ENCODE peak calls at places on chromosomes 2 and 18, in ten cellular contexts. Y, H, V, E, L, M, O, U, J and C are unnamed samples.

GRCh38 chr2:54522624-54523281 is 66.6 kb downstream of the SPTBN1 start:
- DNase-seq in Y (no peak), H (no peak), V (peak; percentile 34), E (peak; percentile 89), L (peak; percentile 68), M (peak; percentile 71), O (no peak), U (peak; percentile 66), J (peak; percentile 64), C (peak; percentile 51)

GRCh38 chr2:74881176-74881575 is 47.2 kb downstream of the HK2 start:
- DNase-seq in Y (no peak), H (no peak), V (no peak), E (no peak), L (no peak), M (no peak), O (no peak), U (no peak), J (no peak), C (no peak)

GRCh38 chr2:191270303-191271178 is 25.3 kb downstream of the MYO1B start:
- DNase-seq in Y (no peak), H (no peak), V (no peak), E (no peak), L (no peak), M (no peak), O (no peak), U (no peak), J (no peak), C (no peak)

GRCh38 chr2:241279828-241280227 is 35.6 kb downstream of the HDLBP start:
- DNase-seq in Y (no peak), H (no peak), V (no peak), E (no peak), L (no peak), M (no peak), O (no peak), U (no peak), J (no peak), C (no peak)

GRCh38 chr2:233075966-233076339 is 15.8 kb downstream of the INPP5D start:
- DNase-seq in Y (no peak), H (no peak), V (no peak), E (peak; percentile 93), L (peak; percentile 71), M (peak; percentile 57), O (no peak), U (no peak), J (no peak), C (no peak)

GRCh38 chr2:105644174-105644980 is 100.3 kb upstream of the NCK2 start:
- DNase-seq in Y (no peak), H (no peak), V (peak; percentile 49), E (no peak), L (no peak), M (no peak), O (no peak), U (no peak), J (no peak), C (no peak)

GRCh38 chr2:147449323-147450080 is 395.3 kb upstream of the ACVR2A start:
- DNase-seq in Y (no peak), H (no peak), V (no peak), E (peak; percentile 29), L (no peak), M (no peak), O (no peak), U (no peak), J (no peak), C (no peak)

GRCh38 chr2:179917272-179917671 is 55.9 kb upstream of the ZNF385B start:
- DNase-seq in Y (no peak), H (no peak), V (peak; percentile 55), E (no peak), L (no peak), M (no peak), O (no peak), U (no peak), J (no peak), C (peak; percentile 44)

GRCh38 chr2:12929806-12930205 is 213.1 kb downstream of the TRIB2 start:
- DNase-seq in Y (no peak), H (no peak), V (no peak), E (no peak), L (no peak), M (no peak), O (no peak), U (no peak), J (no peak), C (no peak)

GRCh38 chr2:196592912-196593881 is 46.3 kb upstream of the CCDC150 start:
- DNase-seq in Y (peak; percentile 67), H (peak; percentile 52), V (peak; percentile 79), E (no peak), L (peak; percentile 50), M (no peak), O (no peak), U (no peak), J (peak; percentile 69), C (no peak)

GRCh38 chr18:54150226-54150625 is 74.2 kb downstream of the MBD2 start:
- DNase-seq in Y (no peak), H (no peak), V (no peak), E (no peak), L (no peak), M (no peak), O (no peak), U (no peak), J (no peak), C (no peak)

GRCh38 chr2:179900655-179901054 is 39.2 kb upstream of the ZNF385B start:
- DNase-seq in Y (no peak), H (no peak), V (no peak), E (no peak), L (no peak), M (no peak), O (no peak), U (no peak), J (no peak), C (no peak)

GRCh38 chr2:111168528-111168929 is 47.8 kb downstream of the BCL2L11 start:
- DNase-seq in Y (no peak), H (no peak), V (peak; percentile 87), E (peak; percentile 73), L (no peak), M (peak; percentile 85), O (no peak), U (no peak), J (no peak), C (peak; percentile 62)

GRCh38 chr2:43960921-43961320 is 34.9 kb downstream of the LRPPRC start:
- DNase-seq in Y (no peak), H (no peak), V (no peak), E (no peak), L (no peak), M (no peak), O (no peak), U (no peak), J (no peak), C (no peak)

GRCh38 chr18:63317982-63318881 is 1.3 kb downstream of the BCL2 start:
- DNase-seq in Y (peak; percentile 39), H (peak; percentile 36), V (peak; percentile 26), E (peak; percentile 93), L (peak; percentile 82), M (peak; percentile 94), O (peak; percentile 90), U (peak; percentile 60), J (no peak), C (no peak)

GRCh38 chr2:105744909-105745853 is at the start of gene NCK2:
- DNase-seq in Y (no peak), H (no peak), V (peak; percentile 71), E (no peak), L (peak; percentile 63), M (no peak), O (no peak), U (peak; percentile 22), J (peak; percentile 42), C (no peak)

GRCh38 chr2:160207271-160207670 is 7.2 kb upstream of the ITGB6 start:
- DNase-seq in Y (no peak), H (no peak), V (no peak), E (no peak), L (no peak), M (no peak), O (no peak), U (no peak), J (no peak), C (peak; percentile 67)

GRCh38 chr18:11553098-11553940 is 56.1 kb upstream of the SLC35G4 start:
- DNase-seq in Y (no peak), H (no peak), V (peak; percentile 76), E (peak; percentile 85), L (peak; percentile 52), M (no peak), O (no peak), U (no peak), J (peak; percentile 51), C (peak; percentile 6)

GRCh38 chr2:86746903-86747302 is 26.8 kb downstream of the RMND5A start:
- DNase-seq in Y (no peak), H (no peak), V (no peak), E (no peak), L (no peak), M (no peak), O (no peak), U (no peak), J (no peak), C (no peak)

GRCh38 chr2:9364373-9364772 is 59.0 kb downstream of the ITGB1BP1 start:
- DNase-seq in Y (no peak), H (no peak), V (no peak), E (no peak), L (no peak), M (no peak), O (no peak), U (no peak), J (no peak), C (no peak)

GRCh38 chr2:205771063-205771462 is 88.8 kb downstream of the NRP2 start:
- DNase-seq in Y (no peak), H (no peak), V (no peak), E (no peak), L (no peak), M (no peak), O (no peak), U (no peak), J (no peak), C (peak; percentile 57)

GRCh38 chr2:19287324-19287723 is 71.1 kb downstream of the OSR1 start:
- DNase-seq in Y (no peak), H (no peak), V (no peak), E (peak; percentile 16), L (no peak), M (no peak), O (no peak), U (no peak), J (no peak), C (peak; percentile 57)

GRCh38 chr2:8494589-8494988 is 187.3 kb upstream of the ID2 start:
- DNase-seq in Y (no peak), H (no peak), V (no peak), E (no peak), L (no peak), M (no peak), O (peak; percentile 62), U (no peak), J (no peak), C (no peak)

GRCh38 chr2:174614261-174614660 is 16.7 kb upstream of the WIPF1 start:
- DNase-seq in Y (no peak), H (no peak), V (peak; percentile 65), E (no peak), L (no peak), M (no peak), O (no peak), U (no peak), J (no peak), C (no peak)

GRCh38 chr2:223204537-223204936 is 152.5 kb downstream of the KCNE4 start:
- DNase-seq in Y (no peak), H (no peak), V (no peak), E (no peak), L (no peak), M (no peak), O (no peak), U (no peak), J (no peak), C (no peak)

GRCh38 chr2:232789067-232789466 is 12.7 kb upstream of the KCNJ13 start:
- DNase-seq in Y (no peak), H (no peak), V (no peak), E (no peak), L (no peak), M (no peak), O (no peak), U (no peak), J (peak; percentile 9), C (no peak)

GRCh38 chr2:66014450-66014849 is 420.5 kb upstream of the MEIS1 start:
- DNase-seq in Y (no peak), H (no peak), V (no peak), E (no peak), L (no peak), M (no peak), O (no peak), U (no peak), J (no peak), C (no peak)

GRCh38 chr18:51614967-51615571 is 417.6 kb upstream of the MEX3C start:
- DNase-seq in Y (no peak), H (no peak), V (no peak), E (no peak), L (no peak), M (no peak), O (no peak), U (no peak), J (no peak), C (peak; percentile 74)